ENCODE peak calls at places on chromosomes 4 and X, in four cellular contexts. One of them, this sample, is unnamed.

GRCh38 chr4:146059865-146060264 is 115.7 kb upstream of the LSM6 start:
- DNase-seq in K562: no peak
- DNase-seq in A549: no peak
- DNase-seq in H1: no peak
- DNase-seq in this sample: no peak

GRCh38 chr4:140152760-140153418 is 1.1 kb downstream of the MAML3 start:
- DNase-seq in H1: no peak
- DNase-seq in K562: peak
- DNase-seq in A549: no peak
- DNase-seq in this sample: no peak

GRCh38 chrX:74521961-74522833 is 92.2 kb downstream of the RLIM start:
- DNase-seq in K562: no peak
- DNase-seq in H1: no peak
- DNase-seq in A549: no peak
- DNase-seq in this sample: no peak

GRCh38 chrX:47796433-47796906 is 40.2 kb upstream of the ZNF81 start:
- DNase-seq in K562: peak
- DNase-seq in A549: no peak
- DNase-seq in H1: no peak
- DNase-seq in this sample: no peak

GRCh38 chrX:148659481-148659880 is 159.1 kb downstream of the AFF2 start:
- DNase-seq in A549: no peak
- DNase-seq in H1: no peak
- DNase-seq in K562: no peak
- DNase-seq in this sample: no peak

GRCh38 chr4:124854968-124855367 is 142.4 kb upstream of the ANKRD50 start:
- DNase-seq in H1: no peak
- DNase-seq in A549: no peak
- DNase-seq in K562: no peak
- DNase-seq in this sample: no peak

GRCh38 chrX:25048176-25048575 is 32.4 kb upstream of the ARX start:
- DNase-seq in A549: no peak
- DNase-seq in K562: no peak
- DNase-seq in H1: no peak
- DNase-seq in this sample: no peak

GRCh38 chrX:25300994-25301393 is 285.2 kb upstream of the ARX start:
- DNase-seq in K562: no peak
- DNase-seq in A549: no peak
- DNase-seq in H1: no peak
- DNase-seq in this sample: no peak

GRCh38 chr4:185933078-185933581 is 121.1 kb upstream of the SORBS2 start:
- DNase-seq in A549: no peak
- DNase-seq in H1: no peak
- DNase-seq in K562: no peak
- DNase-seq in this sample: no peak

GRCh38 chr4:83906561-83906960 is 370.7 kb downstream of the GPAT3 start:
- DNase-seq in A549: no peak
- DNase-seq in K562: no peak
- DNase-seq in H1: no peak
- DNase-seq in this sample: no peak

GRCh38 chr4:146648384-146648783 is 9.7 kb downstream of the POU4F2 start:
- DNase-seq in K562: no peak
- DNase-seq in H1: no peak
- DNase-seq in A549: no peak
- DNase-seq in this sample: no peak

GRCh38 chrX:147875866-147876596 is 35.7 kb upstream of the FMR1 start:
- DNase-seq in K562: no peak
- DNase-seq in A549: no peak
- DNase-seq in H1: no peak
- DNase-seq in this sample: peak

GRCh38 chr4:5897674-5898073 is 4.8 kb upstream of the CRMP1 start:
- DNase-seq in K562: no peak
- DNase-seq in H1: no peak
- DNase-seq in A549: no peak
- DNase-seq in this sample: no peak

GRCh38 chr4:48109413-48110263 is 24.4 kb downstream of the TXK start:
- DNase-seq in H1: no peak
- DNase-seq in K562: peak
- DNase-seq in A549: peak
- DNase-seq in this sample: peak

GRCh38 chr4:36183665-36184393 is 60.5 kb downstream of the ARAP2 start:
- DNase-seq in H1: no peak
- DNase-seq in A549: no peak
- DNase-seq in K562: no peak
- DNase-seq in this sample: no peak

GRCh38 chr4:110630621-110631402 is 7.9 kb upstream of the PITX2 start:
- DNase-seq in K562: no peak
- DNase-seq in H1: no peak
- DNase-seq in A549: no peak
- DNase-seq in this sample: no peak

GRCh38 chr4:2862528-2862927 is 18.9 kb downstream of the ADD1 start:
- DNase-seq in K562: peak
- DNase-seq in A549: peak
- DNase-seq in H1: peak
- DNase-seq in this sample: no peak

GRCh38 chr4:98603683-98604573 is 54.5 kb downstream of the TSPAN5 start:
- DNase-seq in A549: no peak
- DNase-seq in H1: no peak
- DNase-seq in K562: no peak
- DNase-seq in this sample: no peak

GRCh38 chr4:174218127-174218790 is 65.2 kb downstream of the FBXO8 start:
- DNase-seq in A549: no peak
- DNase-seq in H1: no peak
- DNase-seq in K562: no peak
- DNase-seq in this sample: no peak

GRCh38 chrX:42289492-42290385 is 366.4 kb upstream of the CASK start:
- DNase-seq in A549: no peak
- DNase-seq in K562: no peak
- DNase-seq in H1: no peak
- DNase-seq in this sample: no peak

GRCh38 chr4:113978561-113979156 is 788 bp downstream of the ARSJ start:
- DNase-seq in K562: no peak
- DNase-seq in A549: peak
- DNase-seq in H1: no peak
- DNase-seq in this sample: no peak
- H3K4me3 ChIP-seq in K562: no peak
- H3K4me3 ChIP-seq in A549: peak
- H3K4me3 ChIP-seq in H1: peak
- H3K4me3 ChIP-seq in this sample: no peak

GRCh38 chr4:95238554-95238953 is 310.2 kb downstream of the UNC5C start:
- DNase-seq in H1: no peak
- DNase-seq in K562: no peak
- DNase-seq in A549: no peak
- DNase-seq in this sample: no peak
- TF ChIP-seq MAFK in H1: no peak
- TF ChIP-seq MAFK in K562: no peak
- TF ChIP-seq MAFK in A549: no peak
- TF ChIP-seq MAFK in this sample: no peak

GRCh38 chrX:119222932-119223331 is 13.2 kb upstream of the PGRMC1 start:
- DNase-seq in H1: no peak
- DNase-seq in A549: no peak
- DNase-seq in K562: no peak
- DNase-seq in this sample: no peak

GRCh38 chrX:119223784-119224183 is 12.3 kb upstream of the PGRMC1 start:
- DNase-seq in H1: no peak
- DNase-seq in K562: no peak
- DNase-seq in A549: no peak
- DNase-seq in this sample: no peak

GRCh38 chrX:119218198-119218597 is 17.9 kb upstream of the PGRMC1 start:
- DNase-seq in H1: no peak
- DNase-seq in A549: no peak
- DNase-seq in K562: no peak
- DNase-seq in this sample: no peak
- TF ChIP-seq HDAC2 in H1: no peak
- TF ChIP-seq HDAC2 in A549: no peak
- TF ChIP-seq HDAC2 in K562: no peak
- TF ChIP-seq HDAC2 in this sample: no peak

DNA sequence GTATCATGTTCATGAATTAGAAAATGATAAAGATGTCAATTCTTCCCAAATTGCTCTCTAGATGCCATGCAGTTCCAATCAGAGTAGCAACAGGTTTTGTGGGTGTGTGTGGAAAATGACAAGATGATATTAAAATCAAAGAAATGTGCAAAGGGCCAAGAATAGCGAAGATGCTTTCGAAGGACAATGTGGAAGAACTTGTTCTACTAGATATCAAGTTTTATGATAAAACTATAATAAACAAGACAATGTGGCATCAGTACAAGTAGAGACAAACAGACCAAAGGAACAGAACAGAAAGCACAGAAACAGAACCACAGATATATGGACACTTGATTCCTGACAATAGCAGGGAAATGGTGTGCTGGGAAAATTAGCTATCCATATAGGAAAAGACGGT is 9.0 kb downstream of the TAB3 start:
- DNase-seq in A549: no peak
- DNase-seq in H1: no peak
- DNase-seq in K562: no peak
- DNase-seq in this sample: no peak
- H3K4me3 ChIP-seq in A549: no peak
- H3K4me3 ChIP-seq in H1: no peak
- H3K4me3 ChIP-seq in K562: no peak
- H3K4me3 ChIP-seq in this sample: no peak

DNA sequence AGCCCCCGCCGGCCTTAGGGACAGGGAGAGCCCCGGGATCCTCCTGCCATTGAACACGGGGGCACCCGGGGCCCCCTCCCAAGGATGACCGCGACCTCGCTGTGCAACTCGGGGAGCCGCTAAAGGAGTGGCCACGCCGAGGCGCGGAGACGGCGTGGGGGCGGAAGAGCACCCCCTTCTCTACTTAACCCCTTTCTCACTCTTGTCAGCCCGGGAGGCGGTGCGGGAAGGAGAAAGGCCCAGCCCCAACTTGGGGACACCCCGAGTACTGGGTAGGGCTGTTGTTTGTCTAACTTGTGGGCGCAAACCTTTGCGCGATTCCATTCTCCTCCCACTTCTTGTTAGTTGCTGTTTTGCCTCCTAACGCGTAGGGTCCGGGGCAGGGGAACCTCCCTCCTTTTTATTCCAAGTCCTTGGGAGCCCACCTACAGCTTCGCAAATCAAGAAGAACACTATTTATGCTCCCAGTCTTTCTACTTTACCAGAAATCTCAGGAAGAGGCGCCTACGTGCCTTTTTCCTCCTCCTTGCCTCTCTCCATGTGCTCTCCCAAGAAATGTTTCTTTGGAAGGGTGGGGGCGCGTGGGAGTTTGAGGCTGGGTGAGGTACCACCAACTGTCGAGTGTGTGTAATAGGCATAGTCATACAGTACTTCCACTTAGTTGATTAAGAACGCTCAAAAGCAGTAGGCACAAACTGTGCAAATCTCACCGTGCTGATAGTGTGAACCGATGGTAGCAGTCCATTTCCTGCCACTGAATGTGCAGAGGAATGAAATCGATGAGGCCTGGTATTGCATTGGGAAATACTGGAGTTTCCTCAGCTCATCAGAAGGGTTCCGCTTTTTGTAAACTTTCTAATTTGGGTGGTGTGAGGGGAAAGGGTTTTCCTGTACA is 810 bp downstream of the DIAPH2 start:
- DNase-seq in H1: no peak
- DNase-seq in A549: peak
- DNase-seq in K562: no peak
- DNase-seq in this sample: peak
- TF ChIP-seq MAFK in H1: no peak
- TF ChIP-seq MAFK in A549: no peak
- TF ChIP-seq MAFK in K562: no peak
- TF ChIP-seq MAFK in this sample: no peak

GRCh38 chr4:1571986-1572385 is 112.1 kb downstream of the FAM53A start:
- DNase-seq in H1: no peak
- DNase-seq in K562: no peak
- DNase-seq in A549: no peak
- DNase-seq in this sample: no peak

GRCh38 chr4:1572964-1573720 is 111.0 kb downstream of the FAM53A start:
- DNase-seq in H1: no peak
- DNase-seq in K562: no peak
- DNase-seq in A549: no peak
- DNase-seq in this sample: no peak

GRCh38 chr4:1573830-1574459 is 110.2 kb downstream of the FAM53A start:
- DNase-seq in H1: no peak
- DNase-seq in K562: no peak
- DNase-seq in A549: no peak
- DNase-seq in this sample: no peak

GRCh38 chr4:1571165-1571908 is 112.8 kb downstream of the FAM53A start:
- DNase-seq in A549: no peak
- DNase-seq in K562: no peak
- DNase-seq in H1: no peak
- DNase-seq in this sample: no peak

GRCh38 chr4:1572521-1572920 is 111.6 kb downstream of the FAM53A start:
- DNase-seq in K562: peak
- DNase-seq in A549: no peak
- DNase-seq in H1: no peak
- DNase-seq in this sample: no peak
- TF ChIP-seq HDAC2 in K562: no peak
- TF ChIP-seq HDAC2 in A549: no peak
- TF ChIP-seq HDAC2 in H1: no peak
- TF ChIP-seq HDAC2 in this sample: no peak

DNA sequence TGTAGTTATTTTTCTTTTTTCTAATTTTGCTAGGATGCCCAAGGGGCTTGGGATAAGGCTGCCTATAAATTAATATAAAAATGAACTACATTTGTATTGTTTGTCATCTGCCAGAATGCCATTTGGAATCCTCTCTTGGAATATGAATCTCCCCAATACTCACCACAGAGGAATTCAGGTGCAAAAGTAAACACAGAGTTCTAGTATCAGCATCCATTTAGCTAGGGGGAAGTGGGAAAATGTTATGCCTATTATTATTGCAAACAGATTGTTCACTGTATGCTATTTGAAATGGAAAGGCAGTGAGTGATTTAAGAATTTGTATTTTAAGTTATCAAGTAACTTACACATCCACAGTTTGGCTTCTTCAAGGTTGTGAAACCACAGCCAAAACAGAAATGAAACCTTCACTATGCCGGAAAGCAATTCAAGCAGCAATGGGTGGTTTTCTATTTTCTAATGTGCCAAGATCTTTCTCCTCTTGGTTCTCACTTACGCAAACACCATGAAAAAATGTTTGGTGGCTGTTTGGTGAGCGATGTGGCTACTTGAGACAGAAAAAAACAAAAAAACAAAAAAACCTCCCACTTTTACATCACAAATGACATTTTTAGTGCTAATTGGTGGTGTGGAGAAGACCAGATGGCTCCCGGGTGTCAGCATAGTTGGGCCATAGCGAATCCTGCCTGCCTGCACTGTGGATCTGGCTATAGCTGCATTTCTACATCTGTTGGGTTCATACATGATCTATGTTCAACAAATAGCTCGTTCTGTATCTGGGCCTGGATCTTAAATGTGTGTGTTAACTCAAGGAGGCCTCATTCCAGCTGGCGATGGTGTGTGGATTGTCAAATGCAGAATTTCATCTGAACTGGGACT is 200.8 kb upstream of the GIMD1 start:
- DNase-seq in H1: no peak
- DNase-seq in A549: no peak
- DNase-seq in K562: no peak
- DNase-seq in this sample: no peak
- H3K4me3 ChIP-seq in H1: no peak
- H3K4me3 ChIP-seq in A549: no peak
- H3K4me3 ChIP-seq in K562: no peak
- H3K4me3 ChIP-seq in this sample: no peak

GRCh38 chrX:136166221-136166855 is 19.0 kb downstream of the FHL1 start:
- DNase-seq in K562: peak
- DNase-seq in A549: no peak
- DNase-seq in H1: no peak
- DNase-seq in this sample: no peak
- TF ChIP-seq MAFK in K562: no peak
- TF ChIP-seq MAFK in A549: no peak
- TF ChIP-seq MAFK in H1: no peak
- TF ChIP-seq MAFK in this sample: no peak

This sample was measured in HepG2.